ENCODE peak calls at places on chromosomes 13 and 19, in eight cellular contexts. G is T47D; X is heart left ventricle; U is GM23338; K is activated CD8-positive, alpha-beta memory T cell treated with anti-CD3 and anti-CD28 coated beads for 1 hour; C is activated CD4-positive, alpha-beta T cell treated with anti-CD3 and anti-CD28 coated beads, Interleukin-2, amount 10 ng/mL, durations not matched to agents 7 days and 5 days; Z is activated CD8-positive, alpha-beta T cell treated with anti-CD3 and anti-CD28 coated beads, Interleukin-2, amount 10 ng/mL, durations not matched to agents 7 days and 5 days; N is HT-29. M is an unnamed sample.

GRCh38 chr13:49308104-49308875 is 60.6 kb downstream of the CDADC1 start:
- DNase-seq in U (no peak), K (no peak), Z (no peak), C (no peak), G (peak), N (no peak), X (peak), M (no peak)

GRCh38 chr19:48501446-48501960 is 10.1 kb downstream of the LMTK3 start:
- DNase-seq in C (peak), Z (peak), K (no peak), N (peak), G (peak), U (peak), X (no peak), M (peak)

GRCh38 chr13:49604570-49604969 is 19.2 kb upstream of the RCBTB1 start:
- DNase-seq in N (peak), X (no peak), U (no peak), G (no peak), C (no peak), Z (no peak), K (no peak), M (no peak)

GRCh38 chr19:38977445-38978314 is 2.1 kb upstream of the FBXO17 start:
- DNase-seq in K (no peak), C (peak), U (no peak), Z (peak), N (no peak), X (no peak), G (no peak), M (no peak)

GRCh38 chr19:47512183-47512947 is 2.5 kb downstream of the NAPA start:
- DNase-seq in Z (peak), X (no peak), G (peak), C (peak), U (no peak), N (peak), K (no peak), M (no peak)

GRCh38 chr13:105638446-105638845 is 897.0 kb downstream of the EFNB2 start:
- DNase-seq in X (no peak), U (no peak), Z (no peak), N (no peak), C (no peak), G (no peak), K (no peak), M (no peak)

GRCh38 chr19:46764817-46765291 is 18.6 kb upstream of the STRN4 start:
- DNase-seq in Z (no peak), N (peak), U (no peak), K (no peak), X (no peak), G (no peak), C (no peak), M (no peak)

GRCh38 chr13:70353096-70353495 is 244.8 kb upstream of the KLHL1 start:
- DNase-seq in C (no peak), U (peak), G (peak), N (peak), K (no peak), Z (no peak), X (no peak), M (no peak)

GRCh38 chr19:58279042-58279924 is 528 bp downstream of the ZNF8 start:
- DNase-seq in C (peak), N (peak), X (peak), G (peak), Z (peak), K (no peak), U (peak), M (peak)

GRCh38 chr13:57632276-57633140 is 964 bp downstream of the PCDH17 start:
- DNase-seq in N (no peak), Z (no peak), K (no peak), X (peak), G (no peak), C (no peak), U (peak), M (no peak)

GRCh38 chr19:55536366-55536765 is 567 bp downstream of the SBK2 start:
- DNase-seq in U (no peak), Z (no peak), N (no peak), C (no peak), K (no peak), X (no peak), G (no peak), M (no peak)

GRCh38 chr13:20843177-20843576 is 59.4 kb downstream of the XPO4 start:
- DNase-seq in X (no peak), Z (no peak), C (no peak), N (no peak), U (no peak), K (no peak), G (no peak), M (no peak)

GRCh38 chr19:50358483-50359431 is 6.7 kb downstream of the NAPSA start:
- DNase-seq in X (peak), U (no peak), Z (peak), G (no peak), N (no peak), K (peak), C (peak), M (no peak)

GRCh38 chr13:109706015-109706715 is 80.2 kb downstream of the IRS2 start:
- DNase-seq in N (no peak), C (no peak), G (no peak), Z (no peak), K (no peak), U (no peak), X (no peak), M (no peak)

GRCh38 chr19:47097396-47098217 is 16.0 kb downstream of the ZC3H4 start:
- DNase-seq in U (no peak), C (no peak), K (no peak), X (peak), Z (no peak), G (peak), N (no peak), M (no peak)

GRCh38 chr13:73898276-73898675 is 235.9 kb downstream of the KLF12 start:
- DNase-seq in Z (no peak), X (no peak), G (no peak), U (no peak), C (no peak), K (no peak), N (no peak), M (no peak)

GRCh38 chr19:34145741-34146202 is 26.5 kb upstream of the LSM14A start:
- DNase-seq in G (peak), C (peak), U (peak), Z (peak), N (peak), X (no peak), K (peak), M (peak)

GRCh38 chr19:55305491-55305890 is 19.6 kb downstream of the TMEM150B start:
- DNase-seq in X (no peak), N (peak), U (peak), G (peak), Z (peak), K (no peak), C (peak), M (peak)